ENCODE peak calls at places on chromosomes 12 and 14, in seven cellular contexts. D, M, C, R, N, Y and U are unnamed samples.
A peak's percentile ranks its signal among the peaks of the same experiment; 100 is the strongest.

GRCh38 chr12:54038760-54039414 is 6.0 kb downstream of the HOXC5 start:
- DNase-seq in D (no peak), M (no peak), C (no peak), R (no peak), N (no peak), Y (no peak), U (no peak)

GRCh38 chr14:77407158-77407557 is 16.2 kb downstream of the NOXRED1 start:
- DNase-seq in D (no peak), M (no peak), C (no peak), R (no peak), N (no peak), Y (peak; percentile 26), U (no peak)

GRCh38 chr12:96520767-96521166 is 31.4 kb downstream of the CFAP54 start:
- DNase-seq in D (no peak), M (peak; percentile 35), C (no peak), R (no peak), N (no peak), Y (no peak), U (no peak)

GRCh38 chr14:58565834-58566233 is 71.9 kb upstream of the DACT1 start:
- DNase-seq in D (no peak), M (no peak), C (no peak), R (no peak), N (no peak), Y (peak; percentile 34), U (no peak)

GRCh38 chr14:29529418-29529817 is 398.2 kb downstream of the PRKD1 start:
- DNase-seq in D (no peak), M (peak; percentile 30), C (no peak), R (peak; percentile 2), N (no peak), Y (peak; percentile 14), U (no peak)

GRCh38 chr12:49980501-49981158 is 7.9 kb downstream of the AQP6 start:
- DNase-seq in D (no peak), M (no peak), C (no peak), R (peak; percentile 30), N (no peak), Y (peak; percentile 40), U (no peak)

GRCh38 chr12:108784270-108784669 is 53.0 kb upstream of the CORO1C start:
- DNase-seq in D (no peak), M (no peak), C (no peak), R (no peak), N (no peak), Y (no peak), U (no peak)

GRCh38 chr12:128810182-128811127 is 13.3 kb downstream of the SLC15A4 start:
- DNase-seq in D (no peak), M (no peak), C (no peak), R (peak; percentile 42), N (no peak), Y (no peak), U (peak; percentile 80)

GRCh38 chr14:64082837-64083236 is 211.3 kb downstream of the ESR2 start:
- DNase-seq in D (no peak), M (peak; percentile 64), C (no peak), R (no peak), N (no peak), Y (no peak), U (peak; percentile 39)

GRCh38 chr12:52245962-52246577 is 13.0 kb downstream of the KRT7 start:
- DNase-seq in D (no peak), M (no peak), C (no peak), R (no peak), N (peak; percentile 65), Y (no peak), U (peak; percentile 73)

GRCh38 chr14:50943261-50943942 is 881 bp downstream of the PYGL start:
- DNase-seq in D (peak; percentile 63), M (peak; percentile 52), C (peak; percentile 52), R (no peak), N (peak; percentile 78), Y (peak; percentile 54), U (peak; percentile 77)

GRCh38 chr12:89951050-89951693 is 242.5 kb upstream of the ATP2B1 start:
- DNase-seq in D (no peak), M (peak; percentile 30), C (peak; percentile 48), R (no peak), N (peak; percentile 97), Y (peak; percentile 16), U (peak; percentile 80)

GRCh38 chr12:74539765-74540526 is 2.3 kb downstream of the ATXN7L3B start:
- DNase-seq in D (no peak), M (no peak), C (no peak), R (no peak), N (no peak), Y (peak; percentile 20), U (no peak)

GRCh38 chr12:130707571-130707891 is 8.6 kb downstream of the RIMBP2 start:
- DNase-seq in D (no peak), M (no peak), C (no peak), R (no peak), N (no peak), Y (no peak), U (no peak)

GRCh38 chr12:65168606-65169310 is 625 bp upstream of the LEMD3 start:
- DNase-seq in D (peak; percentile 4), M (no peak), C (no peak), R (no peak), N (no peak), Y (no peak), U (peak; percentile 66)

GRCh38 chr14:80202888-80203562 is 8.3 kb downstream of the DIO2 start:
- DNase-seq in D (no peak), M (no peak), C (no peak), R (peak; percentile 20), N (peak; percentile 45), Y (peak; percentile 11), U (no peak)

GRCh38 chr12:106074706-106075392 is 63.9 kb downstream of the NUAK1 start:
- DNase-seq in D (peak; percentile 67), M (peak; percentile 86), C (peak; percentile 90), R (peak; percentile 17), N (no peak), Y (no peak), U (no peak)

GRCh38 chr14:84891414-84891813 is 638.5 kb upstream of the FLRT2 start:
- DNase-seq in D (no peak), M (no peak), C (no peak), R (no peak), N (no peak), Y (no peak), U (no peak)

GRCh38 chr14:87260460-87260859 is 732.5 kb downstream of the GALC start:
- DNase-seq in D (peak; percentile 33), M (no peak), C (no peak), R (no peak), N (no peak), Y (no peak), U (no peak)

GRCh38 chr12:85191-85666 is 18.7 kb downstream of the IQSEC3 start:
- DNase-seq in D (no peak), M (no peak), C (no peak), R (no peak), N (no peak), Y (no peak), U (no peak)

GRCh38 chr12:93714382-93714781 is 37.2 kb downstream of the CRADD start:
- DNase-seq in D (peak; percentile 20), M (no peak), C (peak; percentile 3), R (no peak), N (peak; percentile 35), Y (no peak), U (no peak)

GRCh38 chr14:92886337-92886736 is 36.6 kb upstream of the CHGA start:
- DNase-seq in D (no peak), M (no peak), C (no peak), R (peak; percentile 80), N (no peak), Y (no peak), U (no peak)

GRCh38 chr12:113022563-113023297 is 33.8 kb upstream of the DTX1 start:
- DNase-seq in D (no peak), M (no peak), C (no peak), R (no peak), N (no peak), Y (no peak), U (no peak)

GRCh38 chr12:27525373-27525772 is 1.4 kb downstream of the PPFIBP1 start:
- DNase-seq in D (no peak), M (peak; percentile 73), C (peak; percentile 79), R (no peak), N (peak; percentile 42), Y (no peak), U (no peak)

GRCh38 chr12:66074561-66074960 is 56.0 kb downstream of the LLPH start:
- DNase-seq in D (no peak), M (peak; percentile 57), C (peak; percentile 52), R (no peak), N (no peak), Y (no peak), U (no peak)

GRCh38 chr12:15146585-15146984 is 74.6 kb downstream of the RERG start:
- DNase-seq in D (no peak), M (peak; percentile 64), C (no peak), R (no peak), N (no peak), Y (no peak), U (no peak)

GRCh38 chr12:52323416-52324067 is 2.3 kb upstream of the KRT83 start:
- DNase-seq in D (no peak), M (no peak), C (no peak), R (no peak), N (no peak), Y (no peak), U (peak; percentile 58)

GRCh38 chr14:88790501-88791251 is 2.1 kb downstream of the EML5 start:
- DNase-seq in D (no peak), M (no peak), C (no peak), R (peak; percentile 14), N (no peak), Y (no peak), U (no peak)
- H3K4me2 ChIP-seq in D (no peak overlapping the region), M (no peak overlapping the region), C (no peak overlapping the region), R (no peak overlapping the region), N (no peak overlapping the region), Y (no peak overlapping the region), U (no peak overlapping the region)

GRCh38 chr14:67652189-67652588 is 22.2 kb downstream of the VTI1B start:
- DNase-seq in D (no peak), M (no peak), C (no peak), R (no peak), N (no peak), Y (no peak), U (no peak)
- H3K4me3 ChIP-seq in D (no peak overlapping the region), M (no peak overlapping the region), C (no peak overlapping the region), R (no peak overlapping the region), N (no peak overlapping the region), Y (no peak overlapping the region), U (no peak overlapping the region)

DNA sequence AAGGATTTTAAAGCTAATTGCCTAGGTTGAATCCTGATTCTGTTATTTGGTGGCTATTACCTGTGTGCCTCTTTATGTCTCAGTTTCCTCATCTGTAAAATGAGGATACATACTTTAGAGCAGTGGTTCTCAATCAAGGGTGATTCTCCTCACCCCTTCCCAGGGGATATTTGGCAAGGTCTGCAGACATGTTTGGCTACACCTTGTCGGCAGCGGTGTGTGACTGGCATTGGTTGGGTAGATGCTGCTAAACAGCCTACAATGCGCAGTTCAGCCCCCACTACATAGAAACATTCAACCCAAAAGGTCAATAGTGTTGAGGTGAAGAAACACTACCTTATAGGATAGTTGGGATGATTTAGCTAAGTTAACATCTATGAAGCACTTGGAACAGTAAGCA is 23.4 kb downstream of the LDHB start:
- DNase-seq in D (no peak), M (no peak), C (no peak), R (no peak), N (no peak), Y (no peak), U (no peak)
- H3K4me2 ChIP-seq in D (no peak overlapping the region), M (no peak overlapping the region), C (no peak overlapping the region), R (no peak overlapping the region), N (no peak overlapping the region), Y (no peak overlapping the region), U (no peak overlapping the region)

DNA sequence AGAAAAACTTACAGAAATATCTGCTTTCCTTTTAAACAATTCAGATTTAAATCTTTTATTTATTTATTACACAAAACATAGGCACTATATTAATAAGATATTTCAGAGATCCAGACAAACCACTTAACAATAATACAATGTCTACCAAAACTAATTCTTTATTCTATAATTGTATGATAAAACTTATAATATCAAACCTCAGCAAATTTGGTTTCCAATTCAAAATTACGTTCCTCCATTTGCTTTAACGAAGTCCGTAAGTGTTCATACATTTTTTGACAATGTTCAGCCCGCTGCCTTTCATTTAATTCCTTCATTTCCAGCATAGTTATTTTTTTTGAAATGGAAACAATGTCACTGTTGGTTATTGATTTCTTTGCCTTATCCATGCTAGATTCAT is 48.3 kb downstream of the CEP290 start:
- DNase-seq in D (no peak), M (no peak), C (no peak), R (no peak), N (no peak), Y (no peak), U (no peak)
- H3K4me3 ChIP-seq in D (no peak overlapping the region), M (no peak overlapping the region), C (no peak overlapping the region), R (no peak overlapping the region), N (no peak overlapping the region), Y (no peak overlapping the region), U (no peak overlapping the region)